ENCODE peak calls at places on chromosomes 6 and 20, in six cellular contexts. E, J, P, M, C and O are unnamed samples.

GRCh38 chr6:71471718-71472117 is 183.1 kb downstream of the OGFRL1 start:
- DNase-seq in E (no peak), J (no peak), P (no peak), M (no peak), C (no peak), O (no peak)

GRCh38 chr20:52348434-52348833 is 156.9 kb upstream of the ZFP64 start:
- DNase-seq in E (no peak), J (no peak), P (no peak), M (no peak), C (peak), O (no peak)

GRCh38 chr6:34005845-34006644 is 139.8 kb downstream of the GRM4 start:
- DNase-seq in E (no peak), J (no peak), P (no peak), M (no peak), C (no peak), O (no peak)

GRCh38 chr20:44247676-44248419 is 740 bp downstream of the GDAP1L1 start:
- DNase-seq in E (peak), J (peak), P (no peak), M (peak), C (peak), O (peak)

GRCh38 chr6:65538644-65539043 is 168.4 kb downstream of the EYS start:
- DNase-seq in E (no peak), J (no peak), P (no peak), M (no peak), C (no peak), O (no peak)

GRCh38 chr6:1792989-1793388 is 183.3 kb downstream of the FOXC1 start:
- DNase-seq in E (peak), J (peak), P (no peak), M (peak), C (no peak), O (peak)

GRCh38 chr6:144150673-144151009 is 324 bp downstream of the STX11 start:
- DNase-seq in E (peak), J (peak), P (no peak), M (no peak), C (peak), O (peak)

GRCh38 chr6:140956567-140957306 is 1176.0 kb upstream of the GJE1 start:
- DNase-seq in E (no peak), J (no peak), P (no peak), M (no peak), C (no peak), O (no peak)

GRCh38 chr20:36399147-36399968 is 93.2 kb downstream of the DLGAP4 start:
- DNase-seq in E (peak), J (peak), P (no peak), M (peak), C (peak), O (peak)

GRCh38 chr6:220312-220711 is 72.0 kb upstream of the DUSP22 start:
- DNase-seq in E (no peak), J (no peak), P (no peak), M (peak), C (no peak), O (no peak)

GRCh38 chr20:50242863-50243609 is 52.4 kb downstream of the CEBPB start:
- DNase-seq in E (no peak), J (no peak), P (no peak), M (peak), C (no peak), O (no peak)

GRCh38 chr20:59027746-59028320 is 4.3 kb downstream of the ATP5F1E start:
- DNase-seq in E (no peak), J (no peak), P (no peak), M (no peak), C (no peak), O (no peak)

GRCh38 chr6:3518356-3518841 is 61.5 kb upstream of the SLC22A23 start:
- DNase-seq in E (no peak), J (peak), P (no peak), M (peak), C (no peak), O (no peak)

GRCh38 chr6:93165850-93166249 is 253.5 kb downstream of the EPHA7 start:
- DNase-seq in E (no peak), J (no peak), P (no peak), M (no peak), C (no peak), O (no peak)

GRCh38 chr6:16698988-16699868 is 62.0 kb downstream of the ATXN1 start:
- DNase-seq in E (no peak), J (no peak), P (no peak), M (peak), C (no peak), O (peak)

GRCh38 chr20:8867346-8867745 is 201.5 kb upstream of the PLCB4 start:
- DNase-seq in E (no peak), J (no peak), P (no peak), M (no peak), C (no peak), O (no peak)

GRCh38 chr20:34421766-34422466 is 58.8 kb downstream of the ITCH start:
- DNase-seq in E (no peak), J (no peak), P (no peak), M (no peak), C (no peak), O (no peak)

GRCh38 chr6:109093732-109094131 is 914 bp downstream of the SESN1 start:
- DNase-seq in E (no peak), J (no peak), P (no peak), M (no peak), C (peak), O (peak)

GRCh38 chr6:111978826-111979225 is 75.1 kb upstream of the CCN6 start:
- DNase-seq in E (no peak), J (no peak), P (no peak), M (no peak), C (no peak), O (no peak)

DNA sequence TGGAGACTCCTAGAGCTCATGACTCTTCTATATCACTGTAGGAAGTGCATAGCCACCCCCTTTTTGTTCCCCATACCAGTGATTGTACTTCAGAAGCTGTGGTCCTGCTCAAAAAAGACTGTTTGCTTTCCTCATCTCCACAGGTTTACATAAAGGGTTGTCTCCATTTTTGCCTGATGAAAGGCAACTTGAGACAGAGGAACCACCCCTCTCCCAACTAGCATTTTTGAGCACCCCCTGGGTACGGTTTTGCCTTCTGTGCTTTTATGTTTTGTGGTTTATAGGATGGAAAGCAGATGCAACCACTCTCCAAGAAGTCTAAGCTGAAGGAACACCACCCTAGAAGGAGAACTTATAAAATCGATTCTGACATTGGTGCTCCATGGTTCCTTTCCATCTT is 127.7 kb upstream of the SUPT3H start:
- DNase-seq in E (no peak), J (no peak), P (no peak), M (no peak), C (no peak), O (no peak)
- TF ChIP-seq MYC in E (no peak), J (no peak), P (no peak), M (no peak), C (no peak), O (no peak)

GRCh38 chr6:21748343-21749063 is 155.0 kb downstream of the SOX4 start:
- DNase-seq in E (no peak), J (no peak), P (no peak), M (no peak), C (no peak), O (peak)

GRCh38 chr6:21751608-21752007 is 158.1 kb downstream of the SOX4 start:
- DNase-seq in E (no peak), J (no peak), P (no peak), M (no peak), C (no peak), O (peak)

GRCh38 chr6:21750479-21751018 is 157.0 kb downstream of the SOX4 start:
- DNase-seq in E (no peak), J (no peak), P (no peak), M (no peak), C (no peak), O (no peak)

GRCh38 chr6:21747441-21747840 is 153.9 kb downstream of the SOX4 start:
- DNase-seq in E (no peak), J (no peak), P (no peak), M (no peak), C (no peak), O (no peak)

GRCh38 chr6:21749754-21750153 is 156.2 kb downstream of the SOX4 start:
- DNase-seq in E (no peak), J (no peak), P (no peak), M (no peak), C (no peak), O (no peak)
- H3K4me3 ChIP-seq in E (no peak), J (no peak), P (no peak), M (no peak), C (no peak), O (no peak)

GRCh38 chr6:85126448-85127178 is 323.3 kb upstream of the NT5E start:
- DNase-seq in E (peak), J (peak), P (no peak), M (peak), C (peak), O (peak)
- TF ChIP-seq CTCF in E (peak), J (peak), P (peak), M (peak), C (peak), O (peak)

DNA sequence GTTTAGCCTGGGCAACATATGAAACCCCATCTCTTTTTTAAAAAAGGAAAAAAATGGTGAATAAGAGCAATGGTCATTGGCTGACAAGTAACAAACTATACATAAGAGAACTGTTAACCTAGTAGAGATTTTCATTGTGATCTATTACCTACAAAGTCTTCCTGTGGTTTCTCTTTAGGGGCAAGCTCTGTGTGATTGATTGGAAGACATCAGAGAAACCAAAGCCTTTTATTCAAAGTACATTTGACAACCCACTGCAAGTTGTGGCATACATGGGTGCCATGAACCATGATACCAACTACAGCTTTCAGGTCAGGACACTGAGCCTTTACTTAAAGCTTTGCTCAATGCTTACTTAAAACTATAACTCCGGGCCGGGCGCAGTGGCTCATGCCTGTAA is 19.2 kb downstream of the MGME1 start:
- DNase-seq in E (no peak), J (no peak), P (no peak), M (no peak), C (no peak), O (no peak)
- TF ChIP-seq MYC in E (no peak), J (no peak), P (no peak), M (no peak), C (no peak), O (no peak)